ENCODE peak calls at places on chromosomes 12 and 14, in four cellular contexts. One of them, this sample, is unnamed.

GRCh38 chr14:68787235-68787727 is 5.6 kb downstream of the ZFP36L1 start:
- DNase-seq in Peyer's patch: peak
- DNase-seq in uterus: peak
- DNase-seq in A549: no peak
- DNase-seq in this sample: no peak

GRCh38 chr12:103748002-103748401 is 93.0 kb downstream of the NT5DC3 start:
- DNase-seq in A549: no peak
- DNase-seq in Peyer's patch: no peak
- DNase-seq in uterus: no peak
- DNase-seq in this sample: no peak

GRCh38 chr12:1373887-1374286 is 220.5 kb downstream of the FBXL14 start:
- DNase-seq in uterus: no peak
- DNase-seq in A549: no peak
- DNase-seq in Peyer's patch: no peak
- DNase-seq in this sample: no peak

GRCh38 chr12:32365473-32366064 is 33.8 kb upstream of the FGD4 start:
- DNase-seq in Peyer's patch: peak
- DNase-seq in A549: peak
- DNase-seq in uterus: peak
- DNase-seq in this sample: peak

GRCh38 chr14:22558221-22558913 is 30.7 kb downstream of the DAD1 start:
- DNase-seq in uterus: no peak
- DNase-seq in A549: no peak
- DNase-seq in Peyer's patch: peak
- DNase-seq in this sample: peak

GRCh38 chr12:23099604-23100003 is 474.6 kb downstream of the ETNK1 start:
- DNase-seq in Peyer's patch: no peak
- DNase-seq in A549: no peak
- DNase-seq in uterus: no peak
- DNase-seq in this sample: no peak

GRCh38 chr12:509494-509893 is 49.8 kb downstream of the B4GALNT3 start:
- DNase-seq in Peyer's patch: no peak
- DNase-seq in uterus: no peak
- DNase-seq in A549: no peak
- DNase-seq in this sample: no peak

GRCh38 chr12:53031616-53032015 is 18.2 kb upstream of the TNS2 start:
- DNase-seq in Peyer's patch: no peak
- DNase-seq in uterus: no peak
- DNase-seq in A549: no peak
- DNase-seq in this sample: no peak

GRCh38 chr12:48995061-48995879 is 3.9 kb downstream of the DDN start:
- DNase-seq in uterus: peak
- DNase-seq in A549: peak
- DNase-seq in Peyer's patch: peak
- DNase-seq in this sample: peak

GRCh38 chr14:60565211-60565610 is 56.3 kb downstream of the SIX6 start:
- DNase-seq in A549: no peak
- DNase-seq in Peyer's patch: no peak
- DNase-seq in uterus: no peak
- DNase-seq in this sample: no peak

GRCh38 chr12:93403988-93404803 is 26.5 kb downstream of the NUDT4 start:
- DNase-seq in A549: no peak
- DNase-seq in Peyer's patch: no peak
- DNase-seq in uterus: no peak
- DNase-seq in this sample: peak
- TF ChIP-seq POLR2A in A549: no peak
- TF ChIP-seq POLR2A in Peyer's patch: no peak
- TF ChIP-seq POLR2A in uterus: no peak
- TF ChIP-seq POLR2A in this sample: no peak

DNA sequence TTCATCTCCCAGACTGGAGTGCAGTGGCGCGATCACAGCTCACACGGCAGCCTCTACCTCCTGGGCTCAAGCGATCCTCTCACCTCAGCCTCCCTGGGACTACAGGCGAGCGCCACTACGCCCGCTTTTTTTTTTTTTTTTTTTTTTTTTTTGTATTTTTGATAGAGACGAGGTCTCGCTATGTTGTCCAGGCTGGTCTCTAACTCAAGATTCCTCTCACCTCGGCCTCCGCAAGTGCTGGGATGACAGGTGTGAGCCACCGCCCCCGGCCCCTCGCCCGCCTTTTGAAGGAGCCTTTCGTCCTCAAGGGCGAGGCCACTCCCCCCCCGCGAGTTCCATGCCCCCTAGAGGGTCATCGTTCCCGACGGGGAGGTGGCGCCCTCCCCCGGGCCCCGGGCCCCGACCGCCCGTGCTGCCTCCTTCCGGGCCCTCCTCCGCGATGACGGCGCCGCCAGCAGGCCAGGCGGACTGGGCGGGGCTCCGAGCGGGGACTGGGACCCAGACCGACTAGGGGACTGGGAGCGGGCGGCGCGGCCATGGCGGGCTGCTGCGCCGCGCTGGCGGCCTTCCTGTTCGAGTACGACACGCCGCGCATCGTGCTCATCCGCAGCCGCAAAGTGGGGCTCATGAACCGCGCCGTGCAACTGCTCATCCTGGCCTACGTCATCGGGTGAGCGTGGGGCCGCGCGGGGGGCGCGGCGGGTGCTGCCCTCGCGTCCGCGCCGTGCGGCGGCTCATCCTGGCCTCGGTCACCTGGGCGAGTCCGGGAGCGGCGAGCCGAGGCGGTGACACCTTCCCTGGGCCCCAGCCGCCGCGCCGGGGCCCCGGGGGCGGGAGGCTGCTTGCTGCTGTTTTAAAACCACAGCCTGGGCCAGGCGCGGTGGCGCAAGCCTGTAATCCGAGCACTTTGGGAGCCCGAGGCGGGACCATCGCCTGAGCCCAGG is at the start of gene P2RX4:
- DNase-seq in Peyer's patch: peak
- DNase-seq in A549: peak
- DNase-seq in uterus: peak
- DNase-seq in this sample: peak
- TF ChIP-seq POLR2A in Peyer's patch: peak
- TF ChIP-seq POLR2A in A549: peak
- TF ChIP-seq POLR2A in uterus: peak
- TF ChIP-seq POLR2A in this sample: peak

DNA sequence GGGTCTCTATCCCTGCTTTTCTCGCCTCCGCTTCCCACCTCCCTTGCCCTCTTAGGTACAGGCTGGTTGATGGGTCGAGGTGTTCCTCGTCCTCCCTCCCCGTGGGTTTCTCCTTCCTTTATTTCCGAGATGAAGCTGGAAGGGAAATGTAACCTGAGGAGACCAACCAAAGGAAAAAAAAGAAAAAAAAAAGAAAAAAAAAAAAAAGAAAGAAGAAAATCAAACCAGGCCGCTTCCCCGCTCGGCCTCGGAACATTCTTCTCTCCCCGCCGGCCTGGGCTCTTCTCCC is 1.7 kb upstream of the NFATC4 start:
- DNase-seq in uterus: no peak
- DNase-seq in A549: no peak
- DNase-seq in Peyer's patch: no peak
- DNase-seq in this sample: no peak
- TF ChIP-seq POLR2A in uterus: no peak
- TF ChIP-seq POLR2A in A549: no peak
- TF ChIP-seq POLR2A in Peyer's patch: no peak
- TF ChIP-seq POLR2A in this sample: no peak

GRCh38 chr14:81449114-81449513 is 49.0 kb upstream of the STON2 start:
- DNase-seq in A549: no peak
- DNase-seq in Peyer's patch: no peak
- DNase-seq in uterus: no peak
- DNase-seq in this sample: no peak

GRCh38 chr14:81447018-81447770 is 47.1 kb upstream of the STON2 start:
- DNase-seq in Peyer's patch: no peak
- DNase-seq in uterus: no peak
- DNase-seq in A549: no peak
- DNase-seq in this sample: no peak

GRCh38 chr14:81450976-81451375 is 50.9 kb upstream of the STON2 start:
- DNase-seq in A549: no peak
- DNase-seq in uterus: no peak
- DNase-seq in Peyer's patch: no peak
- DNase-seq in this sample: no peak

GRCh38 chr14:81450100-81450531 is 50.0 kb upstream of the STON2 start:
- DNase-seq in uterus: peak
- DNase-seq in A549: no peak
- DNase-seq in Peyer's patch: no peak
- DNase-seq in this sample: no peak

GRCh38 chr14:81449576-81449975 is 49.5 kb upstream of the STON2 start:
- DNase-seq in A549: no peak
- DNase-seq in Peyer's patch: no peak
- DNase-seq in uterus: no peak
- DNase-seq in this sample: no peak
- TF ChIP-seq POLR2A in A549: no peak
- TF ChIP-seq POLR2A in Peyer's patch: no peak
- TF ChIP-seq POLR2A in uterus: no peak
- TF ChIP-seq POLR2A in this sample: no peak

DNA sequence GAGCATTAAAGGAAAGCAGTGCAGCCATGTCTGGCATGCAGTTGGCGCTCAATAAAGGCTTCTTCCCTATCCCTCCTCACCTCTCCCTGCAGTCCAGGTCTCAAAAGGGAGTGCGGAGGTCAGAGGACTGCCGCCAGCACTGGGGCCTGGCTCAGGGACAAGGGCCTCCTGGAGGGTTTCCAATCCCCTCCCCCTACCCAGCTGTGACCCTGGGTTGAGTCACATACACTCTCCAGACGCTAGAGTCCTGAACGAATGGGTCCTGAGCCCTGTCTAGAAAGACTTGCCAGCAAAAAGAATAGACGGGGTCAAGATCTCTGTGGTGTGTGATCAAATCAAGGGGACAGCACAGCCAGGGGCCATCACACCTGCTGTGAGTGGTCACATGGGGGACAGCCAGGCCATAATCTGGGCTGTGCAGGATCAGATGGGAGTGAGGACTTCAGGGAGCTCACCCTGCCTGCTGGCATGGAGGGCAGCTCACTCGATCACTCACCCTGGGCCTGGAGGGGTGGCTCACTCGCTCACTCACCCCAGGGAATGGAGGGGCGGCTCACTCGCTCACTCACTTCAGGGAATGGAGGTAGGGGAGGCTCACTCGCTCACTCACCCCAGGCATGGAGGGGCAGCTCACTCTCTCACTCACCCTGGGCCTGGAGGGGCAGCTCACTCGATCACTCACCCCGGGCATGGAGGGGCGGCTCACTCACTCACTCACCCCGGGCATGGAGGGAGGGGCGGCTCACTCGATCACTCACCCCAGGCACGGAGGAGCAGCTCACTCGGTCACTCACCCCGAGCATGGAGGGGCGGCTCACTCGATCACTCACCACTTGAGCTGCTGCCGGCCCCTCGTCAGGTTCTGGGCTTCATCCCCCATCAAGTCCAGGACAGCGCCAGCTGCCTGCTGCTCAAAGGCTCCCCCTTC is 12.8 kb downstream of the CFAP73 start:
- DNase-seq in Peyer's patch: no peak
- DNase-seq in A549: no peak
- DNase-seq in uterus: no peak
- DNase-seq in this sample: no peak
- TF ChIP-seq POLR2A in Peyer's patch: no peak
- TF ChIP-seq POLR2A in A549: no peak
- TF ChIP-seq POLR2A in uterus: no peak
- TF ChIP-seq POLR2A in this sample: no peak

GRCh38 chr12:132109741-132110140 is 34.4 kb downstream of the DDX51 start:
- DNase-seq in uterus: no peak
- DNase-seq in Peyer's patch: no peak
- DNase-seq in A549: no peak
- DNase-seq in this sample: no peak
- TF ChIP-seq POLR2A in uterus: no peak
- TF ChIP-seq POLR2A in Peyer's patch: no peak
- TF ChIP-seq POLR2A in A549: no peak
- TF ChIP-seq POLR2A in this sample: no peak

GRCh38 chr14:63504628-63505027 is 38.5 kb downstream of the PPP2R5E start:
- DNase-seq in A549: peak
- DNase-seq in uterus: no peak
- DNase-seq in Peyer's patch: no peak
- DNase-seq in this sample: no peak

GRCh38 chr14:63499701-63500250 is 43.4 kb downstream of the PPP2R5E start:
- DNase-seq in A549: no peak
- DNase-seq in uterus: no peak
- DNase-seq in Peyer's patch: no peak
- DNase-seq in this sample: no peak

GRCh38 chr14:63496837-63497400 is 46.3 kb downstream of the PPP2R5E start:
- DNase-seq in Peyer's patch: no peak
- DNase-seq in A549: no peak
- DNase-seq in uterus: no peak
- DNase-seq in this sample: no peak

GRCh38 chr14:63501429-63501828 is 41.7 kb downstream of the PPP2R5E start:
- DNase-seq in uterus: no peak
- DNase-seq in Peyer's patch: no peak
- DNase-seq in A549: no peak
- DNase-seq in this sample: no peak
- TF ChIP-seq POLR2A in uterus: no peak
- TF ChIP-seq POLR2A in Peyer's patch: no peak
- TF ChIP-seq POLR2A in A549: no peak
- TF ChIP-seq POLR2A in this sample: no peak

GRCh38 chr12:12725086-12725955 is 8.2 kb downstream of the CDKN1B start:
- DNase-seq in uterus: peak
- DNase-seq in Peyer's patch: peak
- DNase-seq in A549: peak
- DNase-seq in this sample: peak
- TF ChIP-seq POLR2A in uterus: peak
- TF ChIP-seq POLR2A in Peyer's patch: peak
- TF ChIP-seq POLR2A in A549: peak
- TF ChIP-seq POLR2A in this sample: peak

DNA sequence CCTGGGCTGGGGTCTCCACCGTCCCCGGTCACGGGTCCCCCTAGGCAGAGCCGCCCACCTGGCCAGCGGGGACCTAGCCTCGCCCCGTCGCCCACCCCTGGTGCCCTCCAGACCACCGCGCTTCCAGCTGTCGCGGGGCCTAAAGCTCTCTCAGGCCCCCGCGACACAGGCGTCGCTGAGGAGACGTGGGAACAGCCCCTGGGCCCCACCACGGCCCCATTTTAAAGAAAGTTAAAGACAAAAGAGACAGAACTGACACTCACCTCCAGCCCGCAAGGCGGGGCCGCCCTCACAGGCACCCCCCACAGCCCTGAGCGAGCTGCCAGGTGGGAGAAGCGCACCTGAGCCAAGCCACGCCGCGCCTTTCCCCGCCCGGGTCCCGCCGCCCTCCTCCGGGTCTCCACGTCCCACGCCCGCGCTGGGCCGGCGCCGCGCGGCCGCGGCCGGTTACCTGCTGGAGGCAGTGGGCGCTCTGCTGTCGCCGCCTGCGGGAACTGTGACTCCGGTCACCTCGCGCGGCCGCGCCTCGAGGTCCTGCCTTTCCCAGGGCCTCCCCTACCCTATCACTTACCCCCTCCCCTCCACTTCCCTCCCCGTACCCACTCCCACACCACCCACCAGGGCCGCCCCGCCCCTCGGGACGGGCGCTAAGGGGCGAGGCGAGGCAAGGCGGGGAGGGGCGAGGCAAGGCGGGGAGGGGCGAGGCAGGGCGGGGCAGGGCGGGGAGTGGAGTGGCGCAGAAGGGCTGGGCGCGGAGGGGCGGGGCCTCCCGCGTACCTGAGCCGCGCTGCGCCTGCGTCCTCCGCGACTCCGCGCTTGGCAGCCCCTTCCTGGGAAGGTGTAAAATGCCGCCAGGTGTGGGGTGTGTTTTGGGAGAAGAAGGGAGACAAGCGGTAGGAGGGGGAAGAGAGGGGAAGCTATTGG is 31.2 kb downstream of the TC2N start:
- DNase-seq in A549: peak
- DNase-seq in Peyer's patch: peak
- DNase-seq in uterus: peak
- DNase-seq in this sample: peak
- TF ChIP-seq POLR2A in A549: no peak
- TF ChIP-seq POLR2A in Peyer's patch: peak
- TF ChIP-seq POLR2A in uterus: no peak
- TF ChIP-seq POLR2A in this sample: no peak